ENCODE peak calls at places on chromosomes 7 and 10, in ten cellular contexts. H is BE2C, D is astrocyte, V is A673, O is GM23248, S is mesendoderm, W is body of pancreas, B is GM06990, Q is fibroblast of lung, P is fibroblast of the aortic adventitia. K is an unnamed sample.

GRCh38 chr7:47535704-47536628 is 45.9 kb downstream of the TNS3 start:
- DNase-seq in H (no peak), D (peak), V (no peak), O (peak), S (peak), W (no peak), B (no peak), Q (peak), P (no peak), K (no peak)

GRCh38 chr10:69418052-69418752 is 1.5 kb upstream of the TACR2 start:
- DNase-seq in H (no peak), D (no peak), V (no peak), O (no peak), S (no peak), W (no peak), B (no peak), Q (no peak), P (no peak), K (no peak)

GRCh38 chr7:116501425-116502167 is 2.1 kb downstream of the CAV2 start:
- DNase-seq in H (peak), D (peak), V (peak), O (peak), S (no peak), W (no peak), B (no peak), Q (peak), P (peak), K (no peak)

GRCh38 chr7:156732091-156732621 is 91.6 kb downstream of the RNF32 start:
- DNase-seq in H (no peak), D (peak), V (no peak), O (peak), S (no peak), W (no peak), B (no peak), Q (peak), P (no peak), K (peak)

GRCh38 chr10:14389981-14390590 is 59.4 kb upstream of the FRMD4A start:
- DNase-seq in H (no peak), D (no peak), V (no peak), O (no peak), S (no peak), W (no peak), B (peak), Q (no peak), P (no peak), K (no peak)

GRCh38 chr10:7457478-7458316 is 46.9 kb upstream of the SFMBT2 start:
- DNase-seq in H (no peak), D (peak), V (no peak), O (peak), S (no peak), W (peak), B (peak), Q (peak), P (no peak), K (no peak)

GRCh38 chr10:71782917-71783490 is 9.7 kb upstream of the VSIR start:
- DNase-seq in H (no peak), D (no peak), V (no peak), O (no peak), S (no peak), W (no peak), B (no peak), Q (no peak), P (no peak), K (no peak)

GRCh38 chr7:43612599-43613589 is 30.0 kb downstream of the STK17A start:
- DNase-seq in H (no peak), D (peak), V (no peak), O (peak), S (no peak), W (no peak), B (peak), Q (peak), P (peak), K (peak)

GRCh38 chr7:30548762-30549344 is 44.2 kb upstream of the GGCT start:
- DNase-seq in H (peak), D (peak), V (peak), O (peak), S (peak), W (peak), B (no peak), Q (peak), P (peak), K (peak)

GRCh38 chr7:36280840-36281812 is 108.5 kb upstream of the ANLN start:
- DNase-seq in H (peak), D (peak), V (peak), O (peak), S (peak), W (peak), B (peak), Q (peak), P (peak), K (peak)

GRCh38 chr7:69419928-69420327 is 178.3 kb upstream of the AUTS2 start:
- DNase-seq in H (no peak), D (peak), V (no peak), O (peak), S (no peak), W (no peak), B (no peak), Q (peak), P (no peak), K (no peak)

GRCh38 chr7:1675673-1676549 is 5.8 kb downstream of the ELFN1 start:
- DNase-seq in H (no peak), D (no peak), V (no peak), O (no peak), S (no peak), W (no peak), B (no peak), Q (no peak), P (no peak), K (no peak)

GRCh38 chr10:91909178-91909677 is at the start of gene FGFBP3:
- DNase-seq in H (peak), D (peak), V (peak), O (peak), S (peak), W (peak), B (no peak), Q (peak), P (peak), K (peak)

GRCh38 chr7:6106140-6106904 is 75.1 kb downstream of the ANKRD61 start:
- DNase-seq in H (no peak), D (peak), V (peak), O (peak), S (peak), W (peak), B (peak), Q (peak), P (peak), K (peak)

GRCh38 chr7:99844354-99844753 is 16.5 kb downstream of the CYP3A43 start:
- DNase-seq in H (no peak), D (no peak), V (no peak), O (no peak), S (no peak), W (no peak), B (no peak), Q (no peak), P (no peak), K (no peak)

GRCh38 chr10:31315453-31315852 is 3.6 kb upstream of the ZEB1 start:
- DNase-seq in H (no peak), D (peak), V (no peak), O (peak), S (no peak), W (no peak), B (no peak), Q (peak), P (peak), K (peak)

GRCh38 chr10:129531195-129531968 is 64.3 kb downstream of the MGMT start:
- DNase-seq in H (no peak), D (peak), V (peak), O (peak), S (peak), W (no peak), B (no peak), Q (peak), P (peak), K (peak)

GRCh38 chr7:125430013-125430412 is 500.4 kb upstream of the POT1 start:
- DNase-seq in H (no peak), D (no peak), V (no peak), O (no peak), S (peak), W (no peak), B (no peak), Q (no peak), P (no peak), K (no peak)

GRCh38 chr7:147547252-147547897 is 1043.2 kb upstream of the C7orf33 start:
- DNase-seq in H (peak), D (no peak), V (peak), O (peak), S (peak), W (peak), B (no peak), Q (peak), P (no peak), K (peak)

GRCh38 chr10:73965890-73966768 is 31.8 kb upstream of the VCL start:
- DNase-seq in H (peak), D (peak), V (peak), O (peak), S (peak), W (peak), B (no peak), Q (peak), P (peak), K (peak)

GRCh38 chr10:123379156-123379555 is 225.0 kb downstream of the BUB3 start:
- DNase-seq in H (no peak), D (no peak), V (no peak), O (no peak), S (no peak), W (no peak), B (no peak), Q (no peak), P (no peak), K (no peak)

GRCh38 chr10:126062132-126063032 is 166.0 kb downstream of the FANK1 start:
- DNase-seq in H (peak), D (peak), V (peak), O (peak), S (peak), W (peak), B (no peak), Q (peak), P (peak), K (peak)

GRCh38 chr7:108413782-108414492 is 42.3 kb downstream of the NRCAM start:
- DNase-seq in H (no peak), D (peak), V (peak), O (peak), S (peak), W (no peak), B (no peak), Q (peak), P (peak), K (peak)

GRCh38 chr7:157140118-157140905 is 1.6 kb downstream of the UBE3C start:
- DNase-seq in H (no peak), D (no peak), V (no peak), O (peak), S (no peak), W (no peak), B (no peak), Q (no peak), P (no peak), K (no peak)

GRCh38 chr10:70367195-70367796 is 15.1 kb downstream of the LRRC20 start:
- DNase-seq in H (no peak), D (peak), V (no peak), O (peak), S (no peak), W (no peak), B (no peak), Q (peak), P (peak), K (peak)

GRCh38 chr10:103757531-103758293 is 97.7 kb downstream of the SH3PXD2A start:
- DNase-seq in H (no peak), D (peak), V (no peak), O (peak), S (peak), W (peak), B (no peak), Q (peak), P (peak), K (peak)

GRCh38 chr7:37081436-37081835 is 357.1 kb upstream of the AOAH start:
- DNase-seq in H (peak), D (no peak), V (peak), O (no peak), S (no peak), W (peak), B (no peak), Q (no peak), P (no peak), K (peak)

GRCh38 chr10:93028881-93029280 is 31.7 kb upstream of the CYP26C1 start:
- DNase-seq in H (no peak), D (peak), V (no peak), O (peak), S (peak), W (no peak), B (no peak), Q (peak), P (peak), K (peak)

GRCh38 chr10:34742456-34742855 is 72.6 kb downstream of the PARD3 start:
- DNase-seq in H (no peak), D (peak), V (no peak), O (no peak), S (no peak), W (no peak), B (no peak), Q (peak), P (no peak), K (no peak)

GRCh38 chr10:34745244-34745643 is 69.9 kb downstream of the PARD3 start:
- DNase-seq in H (no peak), D (no peak), V (no peak), O (no peak), S (no peak), W (no peak), B (no peak), Q (no peak), P (no peak), K (no peak)

GRCh38 chr10:34746094-34746493 is 69.0 kb downstream of the PARD3 start:
- DNase-seq in H (no peak), D (no peak), V (no peak), O (no peak), S (no peak), W (peak), B (no peak), Q (no peak), P (no peak), K (no peak)

GRCh38 chr10:34744590-34744989 is 70.5 kb downstream of the PARD3 start:
- DNase-seq in H (no peak), D (no peak), V (no peak), O (no peak), S (no peak), W (no peak), B (no peak), Q (no peak), P (no peak), K (no peak)

GRCh38 chr10:34743804-34744203 is 71.3 kb downstream of the PARD3 start:
- DNase-seq in H (peak), D (peak), V (no peak), O (peak), S (no peak), W (no peak), B (no peak), Q (peak), P (peak), K (no peak)
- H3K4me3 ChIP-seq in H (no peak), D (no peak), V (no peak), O (peak), S (no peak), W (no peak), B (no peak), Q (no peak), P (no peak), K (no peak)

GRCh38 chr7:64990936-64991335 is at the start of gene ZNF117:
- DNase-seq in H (no peak), D (no peak), V (no peak), O (no peak), S (no peak), W (no peak), B (no peak), Q (no peak), P (no peak), K (no peak)
- H3K4me3 ChIP-seq in H (no peak), D (no peak), V (no peak), O (no peak), S (no peak), W (no peak), B (no peak), Q (no peak), P (no peak), K (no peak)

GRCh38 chr7:158811461-158811860 is 17.8 kb downstream of the ESYT2 start:
- DNase-seq in H (no peak), D (peak), V (no peak), O (peak), S (peak), W (peak), B (no peak), Q (peak), P (peak), K (peak)
- H3K4me3 ChIP-seq in H (no peak), D (no peak), V (no peak), O (no peak), S (no peak), W (no peak), B (no peak), Q (no peak), P (no peak), K (no peak)

DNA sequence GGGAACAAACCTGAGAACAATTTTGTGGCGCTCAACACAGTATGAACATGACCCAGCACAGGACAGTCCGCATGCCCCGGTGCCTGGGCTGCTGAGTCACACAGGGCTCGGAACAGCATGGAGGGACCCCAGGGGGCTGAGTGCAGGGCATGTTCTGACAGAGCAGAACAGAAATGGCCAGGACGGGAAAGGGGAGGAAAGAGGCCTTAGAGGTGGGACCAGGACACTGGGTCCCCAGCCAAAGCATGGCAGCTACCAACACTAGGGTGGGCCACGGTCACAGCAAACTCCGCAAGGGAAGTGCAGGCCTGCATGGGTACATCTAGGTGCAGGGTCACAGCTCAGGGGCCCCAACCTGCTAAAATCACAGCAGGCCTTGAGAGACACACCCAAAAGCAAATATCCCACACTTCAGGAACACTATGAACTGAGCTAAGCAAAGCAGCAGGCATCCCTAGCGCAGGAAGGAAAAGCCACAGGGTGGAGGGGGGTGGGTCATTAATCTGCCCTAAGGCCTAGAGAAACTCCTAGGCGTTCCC is 5.6 kb downstream of the IMPDH1 start:
- DNase-seq in H (no peak), D (no peak), V (peak), O (no peak), S (no peak), W (no peak), B (no peak), Q (no peak), P (no peak), K (no peak)
- H3K4me3 ChIP-seq in H (peak), D (peak), V (peak), O (peak), S (no peak), W (no peak), B (peak), Q (peak), P (peak), K (peak)

GRCh38 chr7:73827568-73828106 is 3.2 kb upstream of the CLDN4 start:
- DNase-seq in H (peak), D (no peak), V (no peak), O (no peak), S (peak), W (peak), B (no peak), Q (no peak), P (no peak), K (no peak)

GRCh38 chr7:73828107-73828803 is 2.5 kb upstream of the CLDN4 start:
- DNase-seq in H (peak), D (peak), V (peak), O (peak), S (peak), W (peak), B (no peak), Q (peak), P (peak), K (peak)

GRCh38 chr7:73829505-73829904 is 1.3 kb upstream of the CLDN4 start:
- DNase-seq in H (no peak), D (no peak), V (no peak), O (no peak), S (peak), W (no peak), B (no peak), Q (no peak), P (no peak), K (no peak)

GRCh38 chr7:73829921-73830617 is 727 bp upstream of the CLDN4 start:
- DNase-seq in H (no peak), D (no peak), V (no peak), O (no peak), S (no peak), W (no peak), B (no peak), Q (no peak), P (no peak), K (no peak)

GRCh38 chr7:73828972-73829371 is 1.8 kb upstream of the CLDN4 start:
- DNase-seq in H (no peak), D (no peak), V (no peak), O (no peak), S (no peak), W (no peak), B (no peak), Q (no peak), P (no peak), K (no peak)
- H3K4me3 ChIP-seq in H (no peak), D (no peak), V (no peak), O (no peak), S (no peak), W (no peak), B (no peak), Q (no peak), P (no peak), K (no peak)

K was measured in fibroblast of pulmonary artery.